ENCODE peak calls at places on chromosomes 5 and 9, in six cellular contexts. One of them, this sample, is unnamed.

GRCh38 chr5:6856658-6857057 is 143.4 kb downstream of the TENT4A start:
- DNase-seq in type B pancreatic cell: no peak
- DNase-seq in HT1080: no peak
- DNase-seq in A549: no peak
- DNase-seq in EL: no peak
- DNase-seq in activated CD8-positive, alpha-beta T cell treated with anti-CD3 and anti-CD28 coated beads for 36 hours: no peak
- DNase-seq in this sample: no peak

GRCh38 chr9:114561771-114562170 is 25.8 kb upstream of the ATP6V1G1 start:
- DNase-seq in type B pancreatic cell: no peak
- DNase-seq in HT1080: no peak
- DNase-seq in A549: no peak
- DNase-seq in EL: no peak
- DNase-seq in activated CD8-positive, alpha-beta T cell treated with anti-CD3 and anti-CD28 coated beads for 36 hours: no peak
- DNase-seq in this sample: no peak

GRCh38 chr5:150599917-150600511 is 40.4 kb upstream of the SYNPO start:
- DNase-seq in type B pancreatic cell: no peak
- DNase-seq in HT1080: peak; percentile 56
- DNase-seq in A549: peak; percentile 61
- DNase-seq in EL: peak; percentile 83
- DNase-seq in activated CD8-positive, alpha-beta T cell treated with anti-CD3 and anti-CD28 coated beads for 36 hours: no peak
- DNase-seq in this sample: peak; percentile 46

GRCh38 chr5:28548856-28549255 is 1510.5 kb upstream of the CDH9 start:
- DNase-seq in type B pancreatic cell: no peak
- DNase-seq in HT1080: peak; percentile 49
- DNase-seq in A549: no peak
- DNase-seq in EL: no peak
- DNase-seq in activated CD8-positive, alpha-beta T cell treated with anti-CD3 and anti-CD28 coated beads for 36 hours: no peak
- DNase-seq in this sample: no peak

GRCh38 chr5:143140492-143141231 is 262.8 kb downstream of the NR3C1 start:
- DNase-seq in type B pancreatic cell: no peak
- DNase-seq in HT1080: no peak
- DNase-seq in A549: no peak
- DNase-seq in EL: no peak
- DNase-seq in activated CD8-positive, alpha-beta T cell treated with anti-CD3 and anti-CD28 coated beads for 36 hours: no peak
- DNase-seq in this sample: no peak

GRCh38 chr9:8850916-8851315 is 1051.3 kb upstream of the DMAC1 start:
- DNase-seq in type B pancreatic cell: no peak
- DNase-seq in HT1080: no peak
- DNase-seq in A549: no peak
- DNase-seq in EL: no peak
- DNase-seq in activated CD8-positive, alpha-beta T cell treated with anti-CD3 and anti-CD28 coated beads for 36 hours: no peak
- DNase-seq in this sample: no peak

GRCh38 chr5:68154119-68154857 is 61.3 kb upstream of the PIK3R1 start:
- DNase-seq in type B pancreatic cell: no peak
- DNase-seq in HT1080: no peak
- DNase-seq in A549: no peak
- DNase-seq in EL: no peak
- DNase-seq in activated CD8-positive, alpha-beta T cell treated with anti-CD3 and anti-CD28 coated beads for 36 hours: no peak
- DNase-seq in this sample: no peak

GRCh38 chr9:131008909-131009618 is at the start of gene LAMC3:
- DNase-seq in type B pancreatic cell: no peak
- DNase-seq in HT1080: no peak
- DNase-seq in A549: peak; percentile 52
- DNase-seq in EL: no peak
- DNase-seq in activated CD8-positive, alpha-beta T cell treated with anti-CD3 and anti-CD28 coated beads for 36 hours: peak; percentile 8
- DNase-seq in this sample: no peak

GRCh38 chr5:65482280-65482726 is 583 bp upstream of the ADAMTS6 start:
- DNase-seq in type B pancreatic cell: no peak
- DNase-seq in HT1080: peak; percentile 43
- DNase-seq in A549: no peak
- DNase-seq in EL: peak; percentile 55
- DNase-seq in activated CD8-positive, alpha-beta T cell treated with anti-CD3 and anti-CD28 coated beads for 36 hours: no peak
- DNase-seq in this sample: no peak

GRCh38 chr9:133075925-133076324 is 14.1 kb downstream of the CEL start:
- DNase-seq in type B pancreatic cell: no peak
- DNase-seq in HT1080: peak; percentile 58
- DNase-seq in A549: no peak
- DNase-seq in EL: peak; percentile 88
- DNase-seq in activated CD8-positive, alpha-beta T cell treated with anti-CD3 and anti-CD28 coated beads for 36 hours: no peak
- DNase-seq in this sample: no peak

GRCh38 chr9:116592926-116593325 is 94.2 kb upstream of the TRIM32 start:
- DNase-seq in type B pancreatic cell: no peak
- DNase-seq in HT1080: no peak
- DNase-seq in A549: no peak
- DNase-seq in EL: no peak
- DNase-seq in activated CD8-positive, alpha-beta T cell treated with anti-CD3 and anti-CD28 coated beads for 36 hours: no peak
- DNase-seq in this sample: no peak

This sample was measured in HFF-Myc.